ENCODE peak calls at places on chromosomes 3 and 15, in nine cellular contexts. Y is body of pancreas, U is ovary, A is bronchial epithelial cell, L is OCI-LY7, B is A673, W is psoas muscle, N is Panc1, X is astrocyte. F is an unnamed sample.

GRCh38 chr3:52754373-52754772 is 16.4 kb downstream of the NEK4 start:
- DNase-seq in Y (no peak), U (no peak), A (peak; percentile 12), L (no peak), B (no peak), W (no peak), N (no peak), X (no peak), F (no peak)

GRCh38 chr3:184040010-184040409 is 8.5 kb downstream of the HTR3D start:
- DNase-seq in Y (peak; percentile 11), U (no peak), A (no peak), L (no peak), B (peak; percentile 19), W (no peak), N (no peak), X (no peak), F (no peak)

GRCh38 chr3:108833616-108834015 is 11.0 kb downstream of the TRAT1 start:
- DNase-seq in Y (no peak), U (no peak), A (no peak), L (no peak), B (no peak), W (no peak), N (no peak), X (no peak), F (no peak)

GRCh38 chr15:100908466-100908865 is 10.7 kb upstream of the LRRK1 start:
- DNase-seq in Y (no peak), U (no peak), A (no peak), L (no peak), B (no peak), W (no peak), N (no peak), X (no peak), F (no peak)

GRCh38 chr3:134840459-134840858 is 45.4 kb downstream of the EPHB1 start:
- DNase-seq in Y (no peak), U (no peak), A (no peak), L (no peak), B (no peak), W (no peak), N (no peak), X (no peak), F (no peak)

GRCh38 chr3:176193032-176193698 is 1004.1 kb downstream of the TBL1XR1 start:
- DNase-seq in Y (no peak), U (no peak), A (no peak), L (no peak), B (no peak), W (no peak), N (no peak), X (no peak), F (no peak)

GRCh38 chr15:90075420-90076289 is 26.6 kb downstream of the IDH2 start:
- DNase-seq in Y (peak; percentile 82), U (no peak), A (peak; percentile 97), L (no peak), B (no peak), W (no peak), N (no peak), X (peak; percentile 27), F (peak; percentile 46)

GRCh38 chr3:24506966-24507775 is 12.5 kb upstream of the THRB start:
- DNase-seq in Y (no peak), U (no peak), A (peak; percentile 66), L (no peak), B (no peak), W (no peak), N (no peak), X (no peak), F (no peak)

GRCh38 chr3:16240229-16241023 is 24.3 kb downstream of the DPH3 start:
- DNase-seq in Y (no peak), U (no peak), A (peak; percentile 87), L (no peak), B (no peak), W (no peak), N (peak; percentile 24), X (peak; percentile 46), F (no peak)

GRCh38 chr15:90154861-90155626 is 46.1 kb upstream of the SEMA4B start:
- DNase-seq in Y (peak; percentile 82), U (no peak), A (peak; percentile 93), L (no peak), B (peak; percentile 35), W (no peak), N (peak; percentile 62), X (peak; percentile 77), F (no peak)

GRCh38 chr3:129187857-129188256 is 4.2 kb upstream of the CNBP start:
- DNase-seq in Y (no peak), U (no peak), A (no peak), L (no peak), B (no peak), W (no peak), N (no peak), X (no peak), F (no peak)

GRCh38 chr15:96115642-96116041 is 214.9 kb upstream of the NR2F2 start:
- DNase-seq in Y (no peak), U (no peak), A (peak; percentile 52), L (no peak), B (no peak), W (no peak), N (no peak), X (peak; percentile 87), F (no peak)

GRCh38 chr15:63107895-63108546 is 13.6 kb upstream of the LACTB start:
- DNase-seq in Y (no peak), U (peak; percentile 41), A (peak; percentile 63), L (no peak), B (no peak), W (no peak), N (no peak), X (peak; percentile 100), F (no peak)

GRCh38 chr15:92392966-92393286 is 755 bp upstream of the ST8SIA2 start:
- DNase-seq in Y (no peak), U (no peak), A (no peak), L (no peak), B (no peak), W (no peak), N (no peak), X (no peak), F (no peak)

GRCh38 chr15:78714890-78715289 is 73.9 kb upstream of the CHRNB4 start:
- DNase-seq in Y (no peak), U (no peak), A (peak; percentile 49), L (peak; percentile 46), B (peak; percentile 23), W (no peak), N (no peak), X (no peak), F (no peak)

GRCh38 chr3:127172670-127173515 is 20.0 kb upstream of the PRR23E start:
- DNase-seq in Y (no peak), U (no peak), A (no peak), L (no peak), B (peak; percentile 83), W (no peak), N (no peak), X (peak; percentile 79), F (no peak)

GRCh38 chr3:107752202-107752990 is 229.6 kb downstream of the BBX start:
- DNase-seq in Y (no peak), U (no peak), A (peak; percentile 48), L (peak; percentile 37), B (peak; percentile 34), W (no peak), N (no peak), X (peak; percentile 9), F (no peak)

GRCh38 chr3:154510780-154511179 is 80.8 kb upstream of the GPR149 start:
- DNase-seq in Y (no peak), U (no peak), A (no peak), L (no peak), B (no peak), W (no peak), N (no peak), X (no peak), F (no peak)

GRCh38 chr3:39165518-39165917 is 12.1 kb upstream of the CSRNP1 start:
- DNase-seq in Y (no peak), U (no peak), A (no peak), L (no peak), B (no peak), W (no peak), N (no peak), X (no peak), F (no peak)

GRCh38 chr3:152836269-152836668 is 1.3 kb downstream of the P2RY1 start:
- DNase-seq in Y (no peak), U (no peak), A (no peak), L (no peak), B (no peak), W (no peak), N (no peak), X (no peak), F (no peak)

GRCh38 chr3:153166206-153166605 is 4.2 kb downstream of the RAP2B start:
- DNase-seq in Y (no peak), U (no peak), A (peak; percentile 72), L (no peak), B (no peak), W (no peak), N (no peak), X (peak; percentile 30), F (no peak)

GRCh38 chr3:157700405-157700804 is 197.2 kb upstream of the VEPH1 start:
- DNase-seq in Y (no peak), U (no peak), A (no peak), L (no peak), B (peak; percentile 20), W (no peak), N (no peak), X (no peak), F (no peak)

GRCh38 chr3:157705258-157705657 is 202.0 kb upstream of the VEPH1 start:
- DNase-seq in Y (no peak), U (no peak), A (no peak), L (no peak), B (no peak), W (no peak), N (no peak), X (no peak), F (no peak)
- TF ChIP-seq CTCF in Y (no peak), U (no peak), A (no peak), L (no peak), B (no peak), W (no peak), N (no peak), X (no peak), F (no peak)

GRCh38 chr3:69088033-69088432 is 3.3 kb downstream of the ARL6IP5 start:
- DNase-seq in Y (no peak), U (no peak), A (peak; percentile 71), L (no peak), B (no peak), W (no peak), N (no peak), X (peak; percentile 55), F (no peak)
- TF ChIP-seq CTCF in Y (no peak), U (no peak), A (no peak), L (no peak), B (no peak), W (no peak), N (no peak), X (no peak), F (no peak)

GRCh38 chr3:177358085-177358967 is 161.0 kb upstream of the TBL1XR1 start:
- DNase-seq in Y (no peak), U (peak; percentile 48), A (peak; percentile 58), L (peak; percentile 68), B (peak; percentile 54), W (peak; percentile 70), N (peak; percentile 85), X (peak; percentile 85), F (peak; percentile 28)
- TF ChIP-seq CTCF in Y (no peak), U (no peak), A (no peak), L (peak; percentile 3), B (no peak), W (no peak), N (no peak), X (peak; percentile 0), F (no peak)

DNA sequence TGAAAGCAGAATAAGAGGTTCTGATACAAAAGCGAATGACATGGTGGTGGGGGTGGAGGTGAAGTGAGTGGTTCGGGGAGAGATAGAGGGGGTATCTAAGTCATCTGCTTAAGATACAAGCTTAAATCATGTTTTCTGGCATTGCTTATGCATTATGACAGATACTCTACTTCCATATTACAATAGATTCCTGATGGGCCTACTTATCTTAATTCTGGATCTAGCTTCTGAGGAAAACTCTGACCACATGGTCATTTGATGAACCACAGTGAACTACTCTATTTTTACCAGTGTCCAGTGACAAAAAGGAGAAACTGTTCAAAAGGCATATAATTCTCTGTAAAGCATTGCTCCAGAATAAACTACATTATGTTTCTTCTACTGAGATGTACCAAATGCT is 673.7 kb upstream of the CCDC54 start:
- DNase-seq in Y (no peak), U (no peak), A (no peak), L (no peak), B (no peak), W (no peak), N (no peak), X (no peak), F (no peak)
- TF ChIP-seq CTCF in Y (no peak), U (no peak), A (no peak), L (no peak), B (no peak), W (no peak), N (no peak), X (no peak), F (no peak)

F was measured in dorsolateral prefrontal cortex.